ENCODE peak calls at places on chromosomes 16 and 17, in six cellular contexts. D is neural crest cell; E is CD4-positive, alpha-beta T cell; H is left ventricle myocardium inferior; Y is heart right ventricle; N is thoracic aorta. G is an unnamed sample.

GRCh38 chr16:23549938-23550337 is 7.2 kb downstream of the EARS2 start:
- DNase-seq in D (no peak), E (no peak), H (no peak), Y (no peak), N (no peak), G (peak)

GRCh38 chr17:17736205-17737183 is 55.2 kb downstream of the RAI1 start:
- DNase-seq in D (no peak), E (no peak), H (no peak), Y (no peak), N (no peak), G (no peak)

GRCh38 chr16:12502671-12503070 is 301.0 kb downstream of the CPPED1 start:
- DNase-seq in D (no peak), E (no peak), H (no peak), Y (no peak), N (no peak), G (no peak)

GRCh38 chr16:62249069-62249468 is 212.8 kb upstream of the CDH8 start:
- DNase-seq in D (no peak), E (no peak), H (no peak), Y (no peak), N (no peak), G (no peak)

GRCh38 chr17:51238253-51238887 is 21.5 kb downstream of the MBTD1 start:
- DNase-seq in D (no peak), E (no peak), H (no peak), Y (no peak), N (no peak), G (no peak)

GRCh38 chr16:77238593-77238992 is 39.4 kb downstream of the SYCE1L start:
- DNase-seq in D (no peak), E (no peak), H (no peak), Y (no peak), N (no peak), G (no peak)

GRCh38 chr17:2701161-2701995 is 10.2 kb downstream of the CLUH start:
- DNase-seq in D (no peak), E (no peak), H (peak), Y (no peak), N (no peak), G (peak)

GRCh38 chr16:27241658-27242057 is 26.9 kb downstream of the NSMCE1 start:
- DNase-seq in D (no peak), E (no peak), H (no peak), Y (no peak), N (no peak), G (no peak)

GRCh38 chr16:23132921-23133532 is 16.2 kb downstream of the USP31 start:
- DNase-seq in D (no peak), E (no peak), H (peak), Y (peak), N (no peak), G (no peak)

GRCh38 chr17:4230142-4230541 is 33.6 kb downstream of the ANKFY1 start:
- DNase-seq in D (no peak), E (no peak), H (no peak), Y (no peak), N (peak), G (no peak)

GRCh38 chr17:63421681-63422645 is 24.1 kb downstream of the CYB561 start:
- DNase-seq in D (no peak), E (no peak), H (no peak), Y (no peak), N (no peak), G (no peak)

GRCh38 chr16:87420401-87421368 is 28.5 kb downstream of the MAP1LC3B start:
- DNase-seq in D (no peak), E (no peak), H (no peak), Y (no peak), N (no peak), G (no peak)

GRCh38 chr17:38322156-38322779 is 21.5 kb downstream of the GPR179 start:
- DNase-seq in D (peak), E (peak), H (peak), Y (peak), N (peak), G (peak)

GRCh38 chr16:12539185-12539929 is 264.3 kb downstream of the CPPED1 start:
- DNase-seq in D (no peak), E (no peak), H (no peak), Y (no peak), N (no peak), G (no peak)

GRCh38 chr16:55663225-55663624 is 7.4 kb downstream of the SLC6A2 start:
- DNase-seq in D (no peak), E (no peak), H (no peak), Y (no peak), N (no peak), G (no peak)

GRCh38 chr17:77802811-77803220 is 155.7 kb upstream of the TNRC6C start:
- DNase-seq in D (no peak), E (no peak), H (no peak), Y (no peak), N (no peak), G (peak)

GRCh38 chr17:63751806-63752205 is 10.2 kb upstream of the STRADA start:
- DNase-seq in D (no peak), E (no peak), H (no peak), Y (no peak), N (no peak), G (no peak)

GRCh38 chr16:87048038-87048743 is 269.0 kb downstream of the C16orf95 start:
- DNase-seq in D (no peak), E (no peak), H (no peak), Y (no peak), N (no peak), G (no peak)

GRCh38 chr17:79983456-79983855 is 52.2 kb downstream of the TBC1D16 start:
- DNase-seq in D (no peak), E (no peak), H (no peak), Y (no peak), N (no peak), G (peak)

GRCh38 chr16:23357761-23358290 is 55.7 kb downstream of the SCNN1B start:
- DNase-seq in D (no peak), E (no peak), H (no peak), Y (no peak), N (no peak), G (peak)

GRCh38 chr17:70138309-70138865 is 30.9 kb upstream of the KCNJ2 start:
- DNase-seq in D (no peak), E (no peak), H (no peak), Y (no peak), N (no peak), G (no peak)

GRCh38 chr17:8047769-8048110 is 8.9 kb downstream of the ALOX15B start:
- DNase-seq in D (no peak), E (no peak), H (no peak), Y (no peak), N (no peak), G (no peak)

GRCh38 chr17:19752216-19753048 is 4.3 kb upstream of the ALDH3A1 start:
- DNase-seq in D (no peak), E (no peak), H (no peak), Y (no peak), N (no peak), G (peak)

GRCh38 chr17:68732301-68732749 is 131.2 kb upstream of the FAM20A start:
- DNase-seq in D (no peak), E (no peak), H (no peak), Y (no peak), N (no peak), G (no peak)

GRCh38 chr17:29158515-29159275 is 21.5 kb downstream of the MYO18A start:
- DNase-seq in D (no peak), E (no peak), H (no peak), Y (no peak), N (no peak), G (no peak)

GRCh38 chr17:5097101-5097834 is 14.4 kb downstream of the ZNF232 start:
- DNase-seq in D (peak), E (peak), H (peak), Y (peak), N (no peak), G (no peak)

GRCh38 chr16:12217341-12217740 is 240.8 kb downstream of the SNX29 start:
- DNase-seq in D (no peak), E (no peak), H (no peak), Y (no peak), N (no peak), G (no peak)

GRCh38 chr16:82793550-82794244 is 166.9 kb downstream of the CDH13 start:
- DNase-seq in D (no peak), E (no peak), H (no peak), Y (no peak), N (no peak), G (no peak)

GRCh38 chr17:57332501-57332900 is 76.2 kb downstream of the MSI2 start:
- DNase-seq in D (no peak), E (no peak), H (no peak), Y (no peak), N (no peak), G (no peak)

GRCh38 chr16:19375561-19376158 is 42.0 kb upstream of the TMC5 start:
- DNase-seq in D (peak), E (no peak), H (no peak), Y (peak), N (no peak), G (no peak)

GRCh38 chr17:82645516-82645915 is 2.7 kb downstream of the WDR45B start:
- DNase-seq in D (no peak), E (no peak), H (no peak), Y (no peak), N (no peak), G (no peak)

GRCh38 chr17:76107507-76107906 is 3.9 kb upstream of the EXOC7 start:
- DNase-seq in D (no peak), E (no peak), H (no peak), Y (no peak), N (no peak), G (no peak)
- TF ChIP-seq CTCF in D (peak), E (peak), H (peak), Y (no peak), N (no peak), G (peak)

GRCh38 chr17:1648582-1649115 is 1.0 kb downstream of the RILP start:
- DNase-seq in D (peak), E (peak), H (peak), Y (peak), N (peak), G (no peak)

GRCh38 chr17:1646199-1646875 is 805 bp upstream of the SCARF1 start:
- DNase-seq in D (no peak), E (no peak), H (no peak), Y (no peak), N (no peak), G (no peak)

GRCh38 chr17:1649116-1649843 is 386 bp downstream of the RILP start:
- DNase-seq in D (peak), E (peak), H (peak), Y (peak), N (peak), G (no peak)

GRCh38 chr17:1649844-1650409 is at the start of gene RILP:
- DNase-seq in D (no peak), E (no peak), H (peak), Y (peak), N (no peak), G (no peak)

GRCh38 chr17:1647802-1648581 is 1.7 kb downstream of the RILP start:
- DNase-seq in D (no peak), E (no peak), H (peak), Y (peak), N (no peak), G (no peak)
- TF ChIP-seq CTCF in D (no peak), E (no peak), H (no peak), Y (no peak), N (no peak), G (no peak)

GRCh38 chr16:10983175-10983558 is 38.8 kb downstream of the CLEC16A start:
- DNase-seq in D (no peak), E (no peak), H (no peak), Y (no peak), N (no peak), G (no peak)
- TF ChIP-seq CTCF in D (no peak), E (no peak), H (peak), Y (no peak), N (no peak), G (peak)

GRCh38 chr17:45809484-45809883 is 25.4 kb downstream of the CRHR1 start:
- DNase-seq in D (no peak), E (no peak), H (no peak), Y (no peak), N (no peak), G (no peak)

GRCh38 chr17:45808845-45809244 is 24.7 kb downstream of the CRHR1 start:
- DNase-seq in D (no peak), E (no peak), H (no peak), Y (no peak), N (no peak), G (no peak)

GRCh38 chr17:45813051-45813731 is 29.1 kb downstream of the CRHR1 start:
- DNase-seq in D (peak), E (no peak), H (no peak), Y (no peak), N (no peak), G (no peak)

GRCh38 chr17:45814622-45815606 is 29.8 kb upstream of the SPPL2C start:
- DNase-seq in D (no peak), E (no peak), H (no peak), Y (peak), N (no peak), G (no peak)

GRCh38 chr17:45812102-45812501 is 28.0 kb downstream of the CRHR1 start:
- DNase-seq in D (no peak), E (no peak), H (no peak), Y (no peak), N (no peak), G (no peak)
- TF ChIP-seq CTCF in D (no peak), E (no peak), H (peak), Y (peak), N (no peak), G (peak)

GRCh38 chr16:30866031-30866430 is 27.8 kb downstream of the BCL7C start:
- DNase-seq in D (no peak), E (no peak), H (no peak), Y (no peak), N (no peak), G (no peak)

GRCh38 chr16:30870904-30871303 is 23.0 kb downstream of the BCL7C start:
- DNase-seq in D (no peak), E (no peak), H (no peak), Y (no peak), N (no peak), G (no peak)

DNA sequence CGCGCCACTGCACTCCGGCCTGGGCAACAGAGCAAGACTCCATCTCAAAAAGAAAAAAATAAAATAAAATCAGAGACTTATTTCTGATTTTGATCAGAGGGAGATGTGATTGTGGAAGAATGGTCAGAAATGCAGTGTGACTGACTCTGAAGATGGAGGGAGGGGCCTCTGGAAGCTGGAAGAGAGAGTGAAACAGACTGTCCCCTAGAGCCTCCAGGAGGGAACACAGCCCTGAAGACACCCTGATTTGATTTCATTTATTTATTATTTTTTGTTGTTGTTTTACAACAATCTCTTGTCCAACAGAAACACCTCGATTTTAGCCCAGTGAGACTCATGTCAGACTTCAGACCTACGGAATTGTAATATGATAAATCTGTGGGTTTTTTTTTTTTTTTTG is 26.1 kb downstream of the BCL7C start:
- DNase-seq in D (no peak), E (no peak), H (no peak), Y (no peak), N (no peak), G (no peak)
- TF ChIP-seq CTCF in D (peak), E (no peak), H (no peak), Y (no peak), N (no peak), G (peak)

GRCh38 chr16:84144301-84144858 is 597 bp downstream of the HSDL1 start:
- DNase-seq in D (peak), E (peak), H (peak), Y (peak), N (no peak), G (no peak)
- TF ChIP-seq CTCF in D (no peak), E (no peak), H (no peak), Y (no peak), N (no peak), G (peak)

GRCh38 chr17:32341857-32342602 is at the start of gene C17orf75:
- DNase-seq in D (peak), E (peak), H (peak), Y (peak), N (no peak), G (no peak)

GRCh38 chr17:32342603-32343325 is 791 bp upstream of the C17orf75 start:
- DNase-seq in D (no peak), E (no peak), H (no peak), Y (no peak), N (no peak), G (no peak)

GRCh38 chr17:32345953-32346600 is 3.9 kb upstream of the ZNF207 start:
- DNase-seq in D (no peak), E (no peak), H (no peak), Y (no peak), N (no peak), G (no peak)

GRCh38 chr17:32335647-32336046 is 6.3 kb downstream of the C17orf75 start:
- DNase-seq in D (no peak), E (no peak), H (no peak), Y (no peak), N (no peak), G (no peak)

GRCh38 chr17:32341141-32341856 is 674 bp downstream of the C17orf75 start:
- DNase-seq in D (no peak), E (peak), H (no peak), Y (no peak), N (no peak), G (no peak)
- TF ChIP-seq CTCF in D (no peak), E (peak), H (no peak), Y (no peak), N (no peak), G (peak)

DNA sequence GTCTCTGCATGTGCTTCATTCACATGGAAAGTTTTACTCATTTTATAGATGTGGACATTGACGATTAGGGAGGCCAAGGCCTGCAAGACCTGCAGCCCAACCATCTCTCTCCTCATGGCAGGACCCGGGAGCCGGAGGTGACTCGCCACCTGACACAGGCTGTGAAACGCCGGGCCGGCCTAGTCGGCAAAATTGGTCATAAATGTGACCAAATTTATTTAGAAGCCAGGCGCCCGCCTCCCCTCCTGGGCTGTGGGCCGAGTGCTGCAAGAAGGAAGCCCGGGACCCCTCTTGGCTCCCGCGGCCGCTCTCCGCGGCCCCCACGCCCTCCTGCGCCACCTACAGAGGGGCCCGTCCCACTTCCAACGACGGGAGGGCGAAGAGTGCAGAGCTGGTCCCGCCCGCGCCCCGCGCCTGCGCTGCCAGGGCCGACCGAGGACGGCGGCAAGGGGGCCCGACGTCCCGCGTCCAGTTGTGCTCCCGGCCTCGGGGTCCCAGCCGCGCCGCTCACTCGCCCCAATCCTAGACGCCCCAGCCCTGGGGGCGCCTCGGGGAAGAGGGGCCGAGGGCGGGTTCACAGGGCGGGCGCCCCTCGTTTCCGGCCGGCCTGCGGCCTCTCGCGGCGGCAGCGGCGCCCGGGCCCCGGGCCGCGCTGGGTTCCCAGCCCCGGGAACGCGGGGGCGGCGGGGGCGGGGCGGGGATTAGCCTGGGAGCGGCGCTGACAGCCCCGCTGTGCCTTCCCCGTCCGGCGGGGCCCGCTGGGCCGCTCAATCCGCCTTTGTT is 47.5 kb downstream of the WNT3 start:
- DNase-seq in D (peak), E (no peak), H (peak), Y (peak), N (no peak), G (peak)
- TF ChIP-seq CTCF in D (peak), E (no peak), H (peak), Y (peak), N (no peak), G (peak)

G was measured in chondrocyte.